ENCODE peak calls at places on chromosomes 12 and 14, in seven cellular contexts. J, K, Y, E, X, D and I are unnamed samples.
A peak's percentile ranks its signal among the peaks of the same experiment; 100 is the strongest.

GRCh38 chr12:20188930-20189653 is 179.2 kb upstream of the PDE3A start:
- DNase-seq in J (no peak), K (no peak), Y (peak; percentile 35), E (no peak), X (no peak), D (no peak), I (no peak)

GRCh38 chr14:98855926-98856325 is 416.1 kb downstream of the BCL11B start:
- DNase-seq in J (no peak), K (no peak), Y (no peak), E (no peak), X (no peak), D (no peak), I (no peak)

GRCh38 chr12:88958961-88959360 is 378.7 kb upstream of the KITLG start:
- DNase-seq in J (no peak), K (no peak), Y (no peak), E (no peak), X (no peak), D (no peak), I (no peak)

GRCh38 chr12:130715996-130716917 is at the start of gene RIMBP2:
- DNase-seq in J (no peak), K (no peak), Y (no peak), E (peak; percentile 34), X (no peak), D (no peak), I (peak; percentile 90)

GRCh38 chr12:4107911-4108697 is 165.5 kb upstream of the CCND2 start:
- DNase-seq in J (no peak), K (no peak), Y (no peak), E (no peak), X (no peak), D (no peak), I (no peak)

GRCh38 chr14:28608438-28608837 is 158.1 kb upstream of the FOXG1 start:
- DNase-seq in J (no peak), K (no peak), Y (no peak), E (no peak), X (no peak), D (no peak), I (no peak)

GRCh38 chr12:73629893-73630872 is 907.5 kb upstream of the ATXN7L3B start:
- DNase-seq in J (no peak), K (no peak), Y (no peak), E (no peak), X (no peak), D (no peak), I (no peak)

GRCh38 chr12:112950701-112951100 is 12.4 kb downstream of the OAS3 start:
- DNase-seq in J (no peak), K (no peak), Y (no peak), E (no peak), X (peak; percentile 14), D (no peak), I (peak; percentile 35)

GRCh38 chr12:49276304-49277290 is 11.7 kb downstream of the TUBA1C start:
- DNase-seq in J (no peak), K (no peak), Y (no peak), E (no peak), X (no peak), D (peak; percentile 1), I (no peak)

GRCh38 chr12:45566257-45566656 is 163.2 kb upstream of the ARID2 start:
- DNase-seq in J (no peak), K (no peak), Y (no peak), E (no peak), X (no peak), D (no peak), I (no peak)

GRCh38 chr12:49873361-49873934 is 30.3 kb downstream of the FAIM2 start:
- DNase-seq in J (no peak), K (no peak), Y (no peak), E (peak; percentile 45), X (no peak), D (no peak), I (peak; percentile 54)

GRCh38 chr14:84036863-84037262 is 1493.1 kb upstream of the FLRT2 start:
- DNase-seq in J (no peak), K (no peak), Y (no peak), E (no peak), X (no peak), D (no peak), I (no peak)

GRCh38 chr14:36450550-36450949 is 69.5 kb downstream of the NKX2-1 start:
- DNase-seq in J (no peak), K (no peak), Y (no peak), E (no peak), X (no peak), D (no peak), I (no peak)

GRCh38 chr14:105020815-105021655 is at the start of gene CDCA4:
- DNase-seq in J (peak; percentile 97), K (peak; percentile 94), Y (peak; percentile 88), E (peak; percentile 99), X (peak; percentile 97), D (peak; percentile 97), I (peak; percentile 99)

GRCh38 chr14:105022276-105022670 is 1.4 kb upstream of the CDCA4 start:
- DNase-seq in J (no peak), K (no peak), Y (no peak), E (no peak), X (no peak), D (no peak), I (no peak)

GRCh38 chr14:105021656-105022275 is 883 bp upstream of the CDCA4 start:
- DNase-seq in J (peak; percentile 37), K (peak; percentile 23), Y (peak; percentile 47), E (peak; percentile 88), X (peak; percentile 66), D (peak; percentile 63), I (peak; percentile 51)

GRCh38 chr14:105018414-105018813 is 2.5 kb downstream of the CDCA4 start:
- DNase-seq in J (no peak), K (no peak), Y (no peak), E (no peak), X (no peak), D (no peak), I (no peak)

DNA sequence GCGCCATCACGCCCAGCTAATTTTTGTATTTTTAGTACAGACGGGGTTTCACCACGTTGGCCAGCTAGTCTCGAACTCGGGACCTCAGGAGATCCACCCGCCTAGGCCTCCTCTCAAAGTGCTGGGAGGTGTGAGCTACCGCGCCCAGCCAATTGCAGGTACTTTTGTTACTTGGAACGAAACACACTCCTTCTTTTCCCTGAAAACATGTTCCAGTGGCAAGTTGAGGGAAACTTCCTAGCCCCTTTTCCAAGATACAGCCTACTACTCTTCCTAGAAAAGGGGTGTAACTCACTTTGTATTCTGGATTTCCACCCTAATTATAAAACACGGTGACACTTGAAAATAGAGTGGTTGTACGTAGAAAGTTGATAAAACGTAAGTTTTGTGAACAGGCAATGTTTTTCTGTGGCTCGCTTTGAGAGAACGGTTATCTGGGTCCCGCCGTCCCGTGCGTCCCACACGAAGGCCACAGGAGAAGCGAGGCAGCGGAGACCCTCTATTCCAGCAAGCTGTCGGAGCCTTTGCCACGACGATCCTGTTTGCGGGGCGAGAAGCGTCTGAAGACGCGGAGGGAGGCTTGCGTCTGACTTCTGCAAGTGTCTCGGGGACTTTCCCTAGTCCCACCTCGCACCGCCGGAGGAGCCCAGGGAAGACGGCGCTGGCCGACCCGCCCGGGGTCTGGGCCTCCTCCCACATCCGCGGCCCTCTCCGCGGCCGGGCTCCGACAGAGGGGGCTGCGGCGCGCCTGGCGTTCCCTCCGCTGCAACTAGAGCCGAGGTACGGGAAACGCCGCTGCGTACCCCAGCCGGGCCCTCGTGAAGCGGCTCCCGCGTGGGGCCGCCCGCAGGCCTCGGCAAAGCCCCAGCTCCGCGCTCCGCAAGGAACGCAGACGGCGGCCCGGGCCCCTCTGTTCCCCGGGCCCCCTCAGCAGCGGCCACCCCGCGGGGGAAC is 745 bp downstream of the CDCA4 start:
- DNase-seq in J (peak; percentile 39), K (peak; percentile 19), Y (no peak), E (peak; percentile 93), X (peak; percentile 37), D (peak; percentile 61), I (peak; percentile 51)
- TF ChIP-seq CTCF in J (no peak), K (no peak), Y (peak; percentile 10), E (no peak), X (no peak), D (no peak), I (no peak)

DNA sequence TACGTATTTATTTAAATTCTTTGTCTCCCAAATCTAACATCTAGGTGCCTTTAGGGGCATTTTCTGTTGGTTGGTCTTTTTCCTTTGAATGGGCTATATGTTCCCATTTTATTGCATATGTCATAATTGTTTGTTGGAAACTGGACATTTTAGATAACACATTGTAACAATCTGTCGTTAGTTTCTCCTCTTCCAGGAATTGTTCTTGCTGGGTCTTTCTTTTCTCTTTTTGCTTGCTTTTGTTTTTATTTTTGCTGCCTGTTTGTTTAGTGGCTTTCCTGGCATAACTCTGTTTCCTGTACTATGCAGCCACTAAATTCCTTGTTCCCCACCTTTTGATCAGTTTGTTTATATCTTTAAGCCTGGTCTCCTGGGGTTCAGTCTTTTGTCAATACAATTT is 244.3 kb upstream of the RTL1 start:
- DNase-seq in J (no peak), K (no peak), Y (no peak), E (no peak), X (no peak), D (no peak), I (no peak)
- H3K9me3 ChIP-seq in J (no peaks in the 10 kb centered on the region), K (no peaks in the 10 kb centered on the region), Y (no peaks in the 10 kb centered on the region), E (peaks cover 16% of the 10 kb centered on the region), X (no peaks in the 10 kb centered on the region), D (peaks cover 6% of the 10 kb centered on the region), I (no peaks in the 10 kb centered on the region)

DNA sequence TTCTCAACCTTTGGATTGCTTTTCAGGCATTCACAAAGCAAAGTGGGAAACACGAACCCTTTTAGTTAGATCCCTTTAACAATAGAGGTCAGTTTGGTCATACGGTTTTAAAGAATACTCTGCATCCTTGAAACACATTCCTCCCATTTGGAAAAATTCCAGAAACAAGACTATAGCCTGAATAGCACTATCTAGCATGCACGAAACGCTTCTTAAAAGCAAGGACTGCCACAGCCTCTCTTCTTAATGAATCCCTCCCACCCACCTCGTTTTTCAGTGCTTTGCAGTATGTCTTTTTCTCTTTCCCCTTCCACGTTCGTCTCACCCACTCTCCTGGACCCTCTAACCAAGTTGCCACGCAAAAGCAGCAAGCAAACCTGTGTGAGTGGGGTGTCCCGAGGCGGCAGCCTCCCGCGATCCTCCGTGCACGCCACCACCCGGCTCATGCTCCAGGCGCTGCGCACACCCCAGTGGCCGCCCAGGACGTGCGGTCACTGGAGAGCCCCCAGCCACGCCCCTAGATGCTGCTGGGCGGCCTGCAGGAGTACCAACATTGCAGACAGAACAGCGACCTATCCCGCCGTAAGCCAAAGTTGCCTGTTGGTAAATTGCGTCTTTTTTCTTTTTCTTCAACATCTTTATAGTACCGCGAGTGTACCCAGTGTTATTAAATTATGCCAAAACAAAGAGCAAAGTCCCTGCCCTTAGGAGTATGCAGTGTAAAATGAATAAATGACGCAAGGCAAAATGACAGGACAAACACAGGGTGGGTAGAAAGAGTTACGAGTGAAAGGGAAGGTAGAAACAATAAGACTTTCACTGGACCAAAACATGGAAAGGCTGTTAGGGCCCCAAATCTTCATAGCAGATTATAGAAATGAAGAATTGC is at the start of gene SLC38A4:
- DNase-seq in J (no peak), K (peak; percentile 25), Y (peak; percentile 40), E (no peak), X (peak; percentile 39), D (peak; percentile 49), I (peak; percentile 29)
- TF ChIP-seq CTCF in J (no peak), K (no peak), Y (peak; percentile 88), E (no peak), X (no peak), D (peak; percentile 6), I (no peak)

DNA sequence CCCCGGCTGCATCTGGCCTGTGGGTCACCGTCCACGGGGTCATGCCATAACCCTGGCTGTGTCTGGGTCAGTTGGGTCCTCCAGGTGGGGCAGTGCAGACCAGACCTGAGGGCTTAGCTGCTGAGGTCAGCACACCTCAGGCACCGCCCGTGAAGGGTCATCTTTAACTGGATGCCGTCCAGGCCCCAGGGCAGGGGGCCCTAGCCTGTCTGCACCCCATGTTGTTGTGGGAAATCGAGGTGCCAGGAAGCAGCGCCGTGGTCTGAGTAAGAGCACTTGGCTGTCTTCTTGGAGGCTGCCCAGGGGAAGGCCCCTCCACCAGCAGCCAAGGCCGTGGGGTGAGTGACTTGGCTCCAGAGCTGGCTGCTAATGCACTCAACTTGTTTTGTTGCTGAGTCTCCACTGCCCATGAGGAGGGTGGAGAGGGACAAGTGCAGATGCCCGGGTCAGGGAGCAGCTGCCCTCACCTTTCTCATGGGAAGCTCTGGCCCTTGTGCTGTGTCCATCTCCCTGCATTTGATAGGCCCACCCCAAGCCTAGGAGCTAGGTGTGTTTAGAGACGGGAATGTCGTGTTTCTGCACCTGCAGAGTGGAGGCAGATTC is 317.2 kb downstream of the TMEM121 start:
- DNase-seq in J (peak; percentile 6), K (no peak), Y (no peak), E (peak; percentile 70), X (peak; percentile 10), D (no peak), I (no peak)
- H3K9me3 ChIP-seq in J (no peaks in the 10 kb centered on the region), K (no peaks in the 10 kb centered on the region), Y (no peaks in the 10 kb centered on the region), E (no peaks in the 10 kb centered on the region), X (no peaks in the 10 kb centered on the region), D (no peaks in the 10 kb centered on the region), I (no peaks in the 10 kb centered on the region)